ENCODE peak calls at places on chromosome 9, in ten cellular contexts. One of them, this sample, is unnamed. For H3K36me3, the result is how much of the 10 kb centered on the place peaks cover.

GRCh38 chr9:1701113-1701512 is 314.0 kb upstream of the SMARCA2 start:
- DNase-seq in GM23248: no peak
- DNase-seq in WERI-Rb-1: no peak
- DNase-seq in PC-3: no peak
- DNase-seq in tibial artery: no peak
- DNase-seq in colonic mucosa: no peak
- DNase-seq in OCI-LY7: no peak
- DNase-seq in aorta: no peak
- DNase-seq in GM23338: peak
- DNase-seq in PC-9: no peak
- DNase-seq in this sample: no peak

GRCh38 chr9:19741178-19741577 is 47.7 kb downstream of the SLC24A2 start:
- DNase-seq in GM23248: no peak
- DNase-seq in WERI-Rb-1: no peak
- DNase-seq in PC-3: no peak
- DNase-seq in tibial artery: no peak
- DNase-seq in colonic mucosa: no peak
- DNase-seq in OCI-LY7: no peak
- DNase-seq in aorta: no peak
- DNase-seq in GM23338: no peak
- DNase-seq in PC-9: no peak
- DNase-seq in this sample: no peak

GRCh38 chr9:7315746-7316457 is 483.7 kb downstream of the DMAC1 start:
- DNase-seq in GM23248: peak
- DNase-seq in WERI-Rb-1: no peak
- DNase-seq in PC-3: no peak
- DNase-seq in tibial artery: no peak
- DNase-seq in colonic mucosa: no peak
- DNase-seq in OCI-LY7: no peak
- DNase-seq in aorta: no peak
- DNase-seq in GM23338: no peak
- DNase-seq in PC-9: no peak
- DNase-seq in this sample: no peak

GRCh38 chr9:15501179-15501578 is 9.6 kb downstream of the PSIP1 start:
- DNase-seq in GM23248: no peak
- DNase-seq in WERI-Rb-1: no peak
- DNase-seq in PC-3: no peak
- DNase-seq in tibial artery: no peak
- DNase-seq in colonic mucosa: no peak
- DNase-seq in OCI-LY7: no peak
- DNase-seq in aorta: no peak
- DNase-seq in GM23338: no peak
- DNase-seq in PC-9: no peak
- DNase-seq in this sample: no peak

GRCh38 chr9:134010774-134011173 is 14.5 kb upstream of the BRD3OS start:
- DNase-seq in GM23248: no peak
- DNase-seq in WERI-Rb-1: no peak
- DNase-seq in PC-3: no peak
- DNase-seq in tibial artery: no peak
- DNase-seq in colonic mucosa: no peak
- DNase-seq in OCI-LY7: no peak
- DNase-seq in aorta: no peak
- DNase-seq in GM23338: no peak
- DNase-seq in PC-9: peak
- DNase-seq in this sample: no peak

GRCh38 chr9:76020654-76021053 is 130.2 kb downstream of the PCSK5 start:
- DNase-seq in GM23248: no peak
- DNase-seq in WERI-Rb-1: no peak
- DNase-seq in PC-3: no peak
- DNase-seq in tibial artery: no peak
- DNase-seq in colonic mucosa: no peak
- DNase-seq in OCI-LY7: no peak
- DNase-seq in aorta: no peak
- DNase-seq in GM23338: no peak
- DNase-seq in PC-9: no peak
- DNase-seq in this sample: no peak

GRCh38 chr9:95157491-95158151 is 159.9 kb downstream of the FANCC start:
- DNase-seq in GM23248: peak
- DNase-seq in WERI-Rb-1: no peak
- DNase-seq in PC-3: peak
- DNase-seq in tibial artery: peak
- DNase-seq in colonic mucosa: peak
- DNase-seq in OCI-LY7: no peak
- DNase-seq in aorta: no peak
- DNase-seq in GM23338: no peak
- DNase-seq in PC-9: peak
- DNase-seq in this sample: peak

GRCh38 chr9:89433826-89434225 is 64.1 kb downstream of the SEMA4D start:
- DNase-seq in GM23248: peak
- DNase-seq in WERI-Rb-1: no peak
- DNase-seq in PC-3: no peak
- DNase-seq in tibial artery: no peak
- DNase-seq in colonic mucosa: no peak
- DNase-seq in OCI-LY7: no peak
- DNase-seq in aorta: peak
- DNase-seq in GM23338: no peak
- DNase-seq in PC-9: no peak
- DNase-seq in this sample: no peak

GRCh38 chr9:35510745-35511428 is 21.0 kb downstream of the RUSC2 start:
- DNase-seq in GM23248: peak
- DNase-seq in WERI-Rb-1: no peak
- DNase-seq in PC-3: peak
- DNase-seq in tibial artery: peak
- DNase-seq in colonic mucosa: peak
- DNase-seq in OCI-LY7: no peak
- DNase-seq in aorta: peak
- DNase-seq in GM23338: no peak
- DNase-seq in PC-9: peak
- DNase-seq in this sample: peak

GRCh38 chr9:35511453-35511852 is 21.5 kb downstream of the RUSC2 start:
- DNase-seq in GM23248: no peak
- DNase-seq in WERI-Rb-1: no peak
- DNase-seq in PC-3: no peak
- DNase-seq in tibial artery: no peak
- DNase-seq in colonic mucosa: no peak
- DNase-seq in OCI-LY7: no peak
- DNase-seq in aorta: no peak
- DNase-seq in GM23338: no peak
- DNase-seq in PC-9: no peak
- DNase-seq in this sample: no peak

GRCh38 chr9:35506359-35506758 is 16.4 kb downstream of the RUSC2 start:
- DNase-seq in GM23248: no peak
- DNase-seq in WERI-Rb-1: no peak
- DNase-seq in PC-3: no peak
- DNase-seq in tibial artery: no peak
- DNase-seq in colonic mucosa: no peak
- DNase-seq in OCI-LY7: no peak
- DNase-seq in aorta: no peak
- DNase-seq in GM23338: no peak
- DNase-seq in PC-9: no peak
- DNase-seq in this sample: no peak

GRCh38 chr9:35508069-35508468 is 18.2 kb downstream of the RUSC2 start:
- DNase-seq in GM23248: peak
- DNase-seq in WERI-Rb-1: no peak
- DNase-seq in PC-3: no peak
- DNase-seq in tibial artery: no peak
- DNase-seq in colonic mucosa: no peak
- DNase-seq in OCI-LY7: no peak
- DNase-seq in aorta: no peak
- DNase-seq in GM23338: no peak
- DNase-seq in PC-9: no peak
- DNase-seq in this sample: no peak

GRCh38 chr9:35510366-35510744 is 20.4 kb downstream of the RUSC2 start:
- DNase-seq in GM23248: no peak
- DNase-seq in WERI-Rb-1: no peak
- DNase-seq in PC-3: peak
- DNase-seq in tibial artery: no peak
- DNase-seq in colonic mucosa: no peak
- DNase-seq in OCI-LY7: no peak
- DNase-seq in aorta: no peak
- DNase-seq in GM23338: no peak
- DNase-seq in PC-9: no peak
- DNase-seq in this sample: no peak
- H3K27ac ChIP-seq in GM23248: peak
- H3K27ac ChIP-seq in WERI-Rb-1: no peak
- H3K27ac ChIP-seq in PC-3: peak
- H3K27ac ChIP-seq in tibial artery: peak
- H3K27ac ChIP-seq in colonic mucosa: peak
- H3K27ac ChIP-seq in OCI-LY7: no peak
- H3K27ac ChIP-seq in aorta: peak
- H3K27ac ChIP-seq in GM23338: no peak
- H3K27ac ChIP-seq in PC-9: peak
- H3K27ac ChIP-seq in this sample: peak

GRCh38 chr9:96688215-96688614 is 33.1 kb upstream of the PRXL2C start:
- DNase-seq in GM23248: no peak
- DNase-seq in WERI-Rb-1: no peak
- DNase-seq in PC-3: no peak
- DNase-seq in tibial artery: no peak
- DNase-seq in colonic mucosa: no peak
- DNase-seq in OCI-LY7: no peak
- DNase-seq in aorta: no peak
- DNase-seq in GM23338: no peak
- DNase-seq in PC-9: no peak
- DNase-seq in this sample: peak

GRCh38 chr9:96680812-96681499 is 25.8 kb upstream of the PRXL2C start:
- DNase-seq in GM23248: no peak
- DNase-seq in WERI-Rb-1: peak
- DNase-seq in PC-3: no peak
- DNase-seq in tibial artery: no peak
- DNase-seq in colonic mucosa: no peak
- DNase-seq in OCI-LY7: no peak
- DNase-seq in aorta: no peak
- DNase-seq in GM23338: no peak
- DNase-seq in PC-9: no peak
- DNase-seq in this sample: no peak

GRCh38 chr9:96688745-96689464 is 33.8 kb upstream of the PRXL2C start:
- DNase-seq in GM23248: no peak
- DNase-seq in WERI-Rb-1: no peak
- DNase-seq in PC-3: no peak
- DNase-seq in tibial artery: no peak
- DNase-seq in colonic mucosa: no peak
- DNase-seq in OCI-LY7: no peak
- DNase-seq in aorta: no peak
- DNase-seq in GM23338: no peak
- DNase-seq in PC-9: no peak
- DNase-seq in this sample: no peak

GRCh38 chr9:96691326-96691725 is 36.2 kb upstream of the PRXL2C start:
- DNase-seq in GM23248: no peak
- DNase-seq in WERI-Rb-1: no peak
- DNase-seq in PC-3: no peak
- DNase-seq in tibial artery: no peak
- DNase-seq in colonic mucosa: no peak
- DNase-seq in OCI-LY7: no peak
- DNase-seq in aorta: no peak
- DNase-seq in GM23338: no peak
- DNase-seq in PC-9: no peak
- DNase-seq in this sample: no peak

DNA sequence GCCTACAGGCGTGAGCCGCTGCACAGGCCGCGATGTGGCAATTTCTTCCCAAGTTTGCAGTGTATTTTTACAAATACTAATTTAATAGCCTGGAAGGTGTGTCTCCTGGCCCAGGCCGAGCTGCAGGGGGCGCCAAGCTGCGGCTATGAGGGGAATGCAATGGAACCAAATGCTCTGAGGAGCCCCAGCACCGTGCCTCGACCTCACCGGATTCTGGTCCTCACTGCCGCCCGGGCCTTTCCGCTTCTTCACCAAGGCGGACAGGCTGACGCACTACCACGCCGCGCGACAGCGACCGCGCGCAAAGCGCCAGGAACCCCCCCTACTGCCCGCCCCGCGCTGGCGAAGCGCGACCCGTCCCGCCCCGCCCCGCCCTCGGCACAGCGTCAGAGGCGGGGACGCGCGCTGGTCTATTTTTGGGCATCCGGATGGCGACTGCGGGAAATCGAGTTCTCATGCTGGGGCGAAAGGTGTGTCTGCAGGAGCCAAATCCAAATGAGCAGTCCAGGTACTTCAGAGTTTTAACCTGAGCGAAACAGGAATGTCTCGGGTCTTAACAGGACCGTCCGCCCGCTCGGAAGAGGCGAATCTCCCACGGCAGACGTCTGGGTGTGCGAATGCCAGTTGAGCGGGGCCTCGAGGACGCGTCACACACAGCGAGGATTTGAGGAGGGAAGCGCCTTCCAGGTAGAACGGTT is 31.7 kb upstream of the PRXL2C start:
- DNase-seq in GM23248: peak
- DNase-seq in WERI-Rb-1: no peak
- DNase-seq in PC-3: no peak
- DNase-seq in tibial artery: peak
- DNase-seq in colonic mucosa: peak
- DNase-seq in OCI-LY7: peak
- DNase-seq in aorta: peak
- DNase-seq in GM23338: peak
- DNase-seq in PC-9: peak
- DNase-seq in this sample: peak
- H3K4me3 ChIP-seq in GM23248: peak
- H3K4me3 ChIP-seq in WERI-Rb-1: no peak
- H3K4me3 ChIP-seq in PC-3: no peak
- H3K4me3 ChIP-seq in tibial artery: peak
- H3K4me3 ChIP-seq in colonic mucosa: peak
- H3K4me3 ChIP-seq in OCI-LY7: peak
- H3K4me3 ChIP-seq in aorta: peak
- H3K4me3 ChIP-seq in GM23338: peak
- H3K4me3 ChIP-seq in PC-9: peak
- H3K4me3 ChIP-seq in this sample: peak

GRCh38 chr9:127664324-127664677 is 42.5 kb upstream of the CFAP157 start:
- DNase-seq in GM23248: no peak
- DNase-seq in WERI-Rb-1: no peak
- DNase-seq in PC-3: no peak
- DNase-seq in tibial artery: no peak
- DNase-seq in colonic mucosa: no peak
- DNase-seq in OCI-LY7: no peak
- DNase-seq in aorta: no peak
- DNase-seq in GM23338: no peak
- DNase-seq in PC-9: no peak
- DNase-seq in this sample: no peak
- H3K36me3 ChIP-seq in GM23248: under half
- H3K36me3 ChIP-seq in WERI-Rb-1: half or more
- H3K36me3 ChIP-seq in PC-3: under half
- H3K36me3 ChIP-seq in tibial artery: half or more
- H3K36me3 ChIP-seq in colonic mucosa: under half
- H3K36me3 ChIP-seq in OCI-LY7: under half
- H3K36me3 ChIP-seq in aorta: under half
- H3K36me3 ChIP-seq in GM23338: under half
- H3K36me3 ChIP-seq in PC-9: under half
- H3K36me3 ChIP-seq in this sample: under half

GRCh38 chr9:113621309-113621791 is 157.8 kb downstream of the RGS3 start:
- DNase-seq in GM23248: peak
- DNase-seq in WERI-Rb-1: no peak
- DNase-seq in PC-3: no peak
- DNase-seq in tibial artery: peak
- DNase-seq in colonic mucosa: no peak
- DNase-seq in OCI-LY7: no peak
- DNase-seq in aorta: peak
- DNase-seq in GM23338: peak
- DNase-seq in PC-9: no peak
- DNase-seq in this sample: no peak

GRCh38 chr9:113619156-113619861 is 155.8 kb downstream of the RGS3 start:
- DNase-seq in GM23248: no peak
- DNase-seq in WERI-Rb-1: no peak
- DNase-seq in PC-3: no peak
- DNase-seq in tibial artery: peak
- DNase-seq in colonic mucosa: no peak
- DNase-seq in OCI-LY7: no peak
- DNase-seq in aorta: no peak
- DNase-seq in GM23338: no peak
- DNase-seq in PC-9: no peak
- DNase-seq in this sample: no peak

GRCh38 chr9:113622038-113622437 is 158.5 kb downstream of the RGS3 start:
- DNase-seq in GM23248: no peak
- DNase-seq in WERI-Rb-1: no peak
- DNase-seq in PC-3: no peak
- DNase-seq in tibial artery: no peak
- DNase-seq in colonic mucosa: no peak
- DNase-seq in OCI-LY7: no peak
- DNase-seq in aorta: no peak
- DNase-seq in GM23338: no peak
- DNase-seq in PC-9: no peak
- DNase-seq in this sample: no peak

GRCh38 chr9:113620377-113621161 is 157.0 kb downstream of the RGS3 start:
- DNase-seq in GM23248: peak
- DNase-seq in WERI-Rb-1: no peak
- DNase-seq in PC-3: peak
- DNase-seq in tibial artery: peak
- DNase-seq in colonic mucosa: peak
- DNase-seq in OCI-LY7: no peak
- DNase-seq in aorta: peak
- DNase-seq in GM23338: peak
- DNase-seq in PC-9: peak
- DNase-seq in this sample: peak

GRCh38 chr9:113620016-113620376 is 156.5 kb downstream of the RGS3 start:
- DNase-seq in GM23248: no peak
- DNase-seq in WERI-Rb-1: no peak
- DNase-seq in PC-3: no peak
- DNase-seq in tibial artery: peak
- DNase-seq in colonic mucosa: no peak
- DNase-seq in OCI-LY7: no peak
- DNase-seq in aorta: no peak
- DNase-seq in GM23338: no peak
- DNase-seq in PC-9: no peak
- DNase-seq in this sample: no peak
- H3K27ac ChIP-seq in GM23248: peak
- H3K27ac ChIP-seq in WERI-Rb-1: no peak
- H3K27ac ChIP-seq in PC-3: peak
- H3K27ac ChIP-seq in tibial artery: peak
- H3K27ac ChIP-seq in colonic mucosa: no peak
- H3K27ac ChIP-seq in OCI-LY7: no peak
- H3K27ac ChIP-seq in aorta: peak
- H3K27ac ChIP-seq in GM23338: no peak
- H3K27ac ChIP-seq in PC-9: peak
- H3K27ac ChIP-seq in this sample: peak